ENCODE peak calls at places on chromosomes 13 and 19, in four cellular contexts. M is A549, Y is HCT116, R is GM23338. V is an unnamed sample.

GRCh38 chr19:47444388-47444821 is 25.1 kb upstream of the MEIS3 start:
- DNase-seq in M (no peak), Y (no peak), R (peak; percentile 76), V (no peak)

GRCh38 chr19:38634757-38635482 is 12.5 kb upstream of the ACTN4 start:
- DNase-seq in M (peak; percentile 93), Y (no peak), R (peak; percentile 73), V (no peak)

GRCh38 chr19:54127688-54128440 is 9.7 kb upstream of the CNOT3 start:
- DNase-seq in M (no peak), Y (no peak), R (no peak), V (no peak)

GRCh38 chr13:28199089-28199488 is 60.7 kb downstream of the PAN3 start:
- DNase-seq in M (no peak), Y (no peak), R (peak; percentile 45), V (no peak)

GRCh38 chr13:42011601-42012401 is 36.6 kb upstream of the DGKH start:
- DNase-seq in M (no peak), Y (no peak), R (peak; percentile 59), V (no peak)

GRCh38 chr13:111005808-111006494 is 91.1 kb upstream of the ANKRD10 start:
- DNase-seq in M (no peak), Y (no peak), R (no peak), V (no peak)

GRCh38 chr19:4638330-4638729 is 986 bp upstream of the TNFAIP8L1 start:
- DNase-seq in M (no peak), Y (no peak), R (no peak), V (no peak)

GRCh38 chr19:372306-372890 is 27.8 kb upstream of the MIER2 start:
- DNase-seq in M (no peak), Y (no peak), R (no peak), V (no peak)

GRCh38 chr19:40443930-40444180 is 280 bp downstream of the SERTAD3 start:
- DNase-seq in M (peak; percentile 73), Y (no peak), R (peak; percentile 73), V (no peak)

GRCh38 chr19:18514800-18515682 is 6.8 kb downstream of the ELL start:
- DNase-seq in M (no peak), Y (no peak), R (no peak), V (peak; percentile 92)

GRCh38 chr19:7373862-7374261 is 25.1 kb downstream of the ARHGEF18 start:
- DNase-seq in M (no peak), Y (peak; percentile 62), R (no peak), V (no peak)

GRCh38 chr13:114025432-114026127 is 51.7 kb upstream of the C13orf46 start:
- DNase-seq in M (no peak), Y (no peak), R (no peak), V (no peak)

GRCh38 chr19:6765738-6766356 is 1.4 kb downstream of the SH2D3A start:
- DNase-seq in M (no peak), Y (peak; percentile 82), R (peak; percentile 96), V (no peak)

GRCh38 chr19:31539386-31539785 is 190.2 kb upstream of the TSHZ3 start:
- DNase-seq in M (no peak), Y (no peak), R (no peak), V (no peak)

GRCh38 chr13:34124912-34125311 is 307.0 kb downstream of the RFC3 start:
- DNase-seq in M (no peak), Y (no peak), R (no peak), V (no peak)

GRCh38 chr13:112176746-112177119 is 109.8 kb downstream of the SOX1 start:
- DNase-seq in M (no peak), Y (no peak), R (no peak), V (no peak)

GRCh38 chr19:48630289-48631036 is 6.7 kb downstream of the DBP start:
- DNase-seq in M (no peak), Y (no peak), R (peak; percentile 88), V (no peak)

GRCh38 chr19:40225440-40226305 is 816 bp downstream of the CCNP start:
- DNase-seq in M (no peak), Y (no peak), R (peak; percentile 54), V (no peak)

GRCh38 chr19:34430738-34431625 is 2.8 kb downstream of the UBA2 start:
- DNase-seq in M (peak; percentile 98), Y (peak; percentile 35), R (peak; percentile 83), V (peak; percentile 57)

GRCh38 chr19:401836-402535 is 7.0 kb downstream of the C2CD4C start:
- DNase-seq in M (no peak), Y (no peak), R (no peak), V (no peak)

GRCh38 chr13:26465514-26465913 is 92.0 kb upstream of the WASF3 start:
- DNase-seq in M (no peak), Y (no peak), R (no peak), V (no peak)

GRCh38 chr19:12759686-12760085 is 8.1 kb downstream of the BEST2 start:
- DNase-seq in M (no peak), Y (no peak), R (no peak), V (no peak)

GRCh38 chr19:12756150-12756883 is 4.7 kb downstream of the BEST2 start:
- DNase-seq in M (no peak), Y (no peak), R (no peak), V (no peak)

GRCh38 chr19:12763100-12763499 is 11.5 kb downstream of the BEST2 start:
- DNase-seq in M (no peak), Y (no peak), R (no peak), V (no peak)

GRCh38 chr19:12754465-12755196 is 3.0 kb downstream of the BEST2 start:
- DNase-seq in M (no peak), Y (no peak), R (peak; percentile 34), V (no peak)

GRCh38 chr19:12757544-12758274 is 6.1 kb downstream of the BEST2 start:
- DNase-seq in M (peak; percentile 50), Y (peak; percentile 52), R (peak; percentile 91), V (peak; percentile 59)
- TF ChIP-seq REST in M (no peak), Y (no peak), R (no peak), V (no peak)

DNA sequence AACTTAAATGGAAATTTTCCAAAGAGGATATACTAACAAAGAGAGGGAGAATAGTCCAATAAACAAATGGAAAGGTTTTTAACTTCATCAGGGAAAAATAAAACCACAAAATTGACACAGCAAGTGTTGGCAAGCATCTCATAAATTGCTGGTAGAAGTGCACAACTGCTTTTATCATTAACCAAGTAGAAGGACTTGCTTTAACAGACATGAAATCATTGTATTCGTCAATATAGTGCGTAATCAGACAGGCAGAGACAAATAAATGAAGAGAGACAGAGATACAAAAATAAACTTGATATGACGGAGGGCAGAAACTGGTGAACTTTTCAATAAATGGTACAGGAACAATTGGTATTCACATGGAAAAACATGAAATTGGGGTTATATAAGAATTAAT is 7.4 kb downstream of the TGDS start:
- DNase-seq in M (no peak), Y (no peak), R (no peak), V (no peak)
- TF ChIP-seq REST in M (no peak), Y (no peak), R (no peak), V (no peak)

DNA sequence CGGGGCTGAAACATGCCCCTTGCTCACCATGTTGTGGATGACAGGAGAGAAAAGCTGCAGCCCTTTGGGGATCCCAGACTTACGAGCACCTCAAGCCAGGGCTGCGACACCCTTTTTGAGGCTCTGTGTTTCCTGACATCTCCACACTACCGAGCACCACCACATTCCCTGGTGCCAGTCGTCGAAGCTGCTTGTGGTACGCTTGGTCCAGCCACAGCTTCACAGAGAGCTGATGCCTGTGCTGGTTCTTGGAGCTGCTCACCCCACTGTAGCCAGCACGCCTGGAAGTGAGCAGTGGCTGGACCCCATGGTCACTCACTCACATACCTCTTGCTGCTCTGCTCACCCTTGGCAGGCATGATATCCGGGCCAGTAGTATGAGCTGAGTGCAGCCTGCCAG is 367.5 kb downstream of the SLITRK6 start:
- DNase-seq in M (no peak), Y (no peak), R (no peak), V (no peak)
- TF ChIP-seq REST in M (no peak), Y (no peak), R (no peak), V (no peak)

GRCh38 chr13:40943073-40943472 is 76.0 kb downstream of the ELF1 start:
- DNase-seq in M (no peak), Y (no peak), R (no peak), V (no peak)

GRCh38 chr13:40940841-40941240 is 78.3 kb downstream of the ELF1 start:
- DNase-seq in M (no peak), Y (no peak), R (no peak), V (no peak)

GRCh38 chr13:40946485-40946884 is 72.6 kb downstream of the ELF1 start:
- DNase-seq in M (no peak), Y (no peak), R (no peak), V (no peak)

GRCh38 chr13:40941581-40941980 is 77.5 kb downstream of the ELF1 start:
- DNase-seq in M (no peak), Y (no peak), R (no peak), V (no peak)
- TF ChIP-seq REST in M (no peak), Y (no peak), R (no peak), V (no peak)

DNA sequence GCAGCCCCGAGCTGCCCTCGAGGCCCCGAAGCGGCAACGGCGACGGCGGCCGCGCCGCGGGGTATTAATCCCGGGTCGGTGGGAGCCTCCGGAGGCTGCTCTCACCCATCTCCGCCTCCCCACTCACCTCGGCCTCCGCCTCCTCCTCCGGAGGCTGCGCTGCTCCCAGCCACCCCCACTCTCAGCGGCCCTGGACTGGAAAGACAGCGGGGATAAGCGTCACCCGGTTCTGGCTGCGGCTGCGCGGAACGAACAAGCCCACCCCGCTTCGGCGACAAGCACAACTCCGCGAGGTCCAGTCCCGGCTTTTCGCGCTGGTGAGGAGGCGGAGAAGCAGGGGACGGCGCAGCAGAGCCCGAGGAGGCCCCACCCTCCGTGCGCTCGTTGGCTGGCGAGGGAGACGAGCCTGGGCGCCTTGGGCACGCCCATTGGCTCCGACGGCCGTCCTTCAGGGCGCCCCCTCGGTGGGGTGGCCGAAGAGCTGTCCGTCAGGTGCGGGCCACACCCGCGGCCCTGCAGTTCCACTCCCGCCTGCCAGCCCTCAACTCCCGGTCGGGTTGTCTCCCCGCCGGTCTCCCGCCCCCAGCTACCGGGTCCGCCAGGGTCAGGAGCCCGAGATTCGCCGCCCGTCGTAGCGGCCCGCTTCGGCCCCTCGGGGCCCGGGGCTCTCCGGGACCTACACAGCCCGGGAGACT is at the start of gene ZMYM5:
- DNase-seq in M (peak; percentile 83), Y (peak; percentile 95), R (peak; percentile 98), V (peak; percentile 92)
- TF ChIP-seq REST in M (no peak), Y (no peak), R (no peak), V (peak; percentile 19)

GRCh38 chr19:58093071-58093470 is 5.0 kb downstream of the ZSCAN18 start:
- DNase-seq in M (no peak), Y (no peak), R (no peak), V (no peak)
- TF ChIP-seq REST in M (no peak), Y (no peak), R (no peak), V (no peak)

GRCh38 chr13:87334176-87334575 is 337.0 kb upstream of the SLITRK5 start:
- DNase-seq in M (no peak), Y (no peak), R (no peak), V (no peak)
- TF ChIP-seq REST in M (no peak), Y (no peak), R (no peak), V (no peak)

V was measured in HL-60.